ENCODE peak calls at places on chromosomes 5 and 9, in four cellular contexts. One of them, this sample, is unnamed.

GRCh38 chr5:167730656-167731055 is 560.8 kb upstream of the WWC1 start:
- DNase-seq in GM12878: no peak
- DNase-seq in HepG2: no peak
- DNase-seq in K562: no peak
- DNase-seq in this sample: no peak

GRCh38 chr5:121296357-121296756 is 555.3 kb upstream of the FTMT start:
- DNase-seq in HepG2: no peak
- DNase-seq in GM12878: no peak
- DNase-seq in K562: no peak
- DNase-seq in this sample: no peak

GRCh38 chr5:126776499-126777256 is at the start of gene LMNB1:
- DNase-seq in GM12878: peak
- DNase-seq in HepG2: peak
- DNase-seq in K562: peak
- DNase-seq in this sample: peak

GRCh38 chr5:38724301-38725030 is 121.3 kb upstream of the OSMR start:
- DNase-seq in K562: no peak
- DNase-seq in GM12878: no peak
- DNase-seq in HepG2: no peak
- DNase-seq in this sample: no peak

GRCh38 chr9:106443520-106443919 is 419.4 kb upstream of the ZNF462 start:
- DNase-seq in HepG2: no peak
- DNase-seq in GM12878: no peak
- DNase-seq in K562: no peak
- DNase-seq in this sample: no peak

GRCh38 chr5:115296130-115296997 is at the start of gene CCDC112:
- DNase-seq in GM12878: peak
- DNase-seq in HepG2: peak
- DNase-seq in K562: peak
- DNase-seq in this sample: peak

GRCh38 chr5:141870871-141871270 is 7.3 kb downstream of the PCDH1 start:
- DNase-seq in HepG2: no peak
- DNase-seq in GM12878: no peak
- DNase-seq in K562: no peak
- DNase-seq in this sample: no peak

GRCh38 chr9:14661421-14662059 is 31.7 kb downstream of the ZDHHC21 start:
- DNase-seq in K562: peak
- DNase-seq in GM12878: no peak
- DNase-seq in HepG2: peak
- DNase-seq in this sample: peak

GRCh38 chr9:35075358-35075757 is 2.9 kb upstream of the VCP start:
- DNase-seq in HepG2: no peak
- DNase-seq in GM12878: no peak
- DNase-seq in K562: no peak
- DNase-seq in this sample: no peak

GRCh38 chr9:128304971-128305288 is 17.3 kb downstream of the TRUB2 start:
- DNase-seq in GM12878: no peak
- DNase-seq in K562: no peak
- DNase-seq in HepG2: no peak
- DNase-seq in this sample: no peak

GRCh38 chr9:20941177-20941690 is 90.2 kb downstream of the HACD4 start:
- DNase-seq in K562: no peak
- DNase-seq in GM12878: peak
- DNase-seq in HepG2: peak
- DNase-seq in this sample: peak

GRCh38 chr9:123091459-123091858 is 58.0 kb downstream of the GPR21 start:
- DNase-seq in K562: no peak
- DNase-seq in GM12878: no peak
- DNase-seq in HepG2: no peak
- DNase-seq in this sample: no peak

GRCh38 chr9:112912636-112913035 is 22.0 kb upstream of the SLC46A2 start:
- DNase-seq in HepG2: no peak
- DNase-seq in GM12878: no peak
- DNase-seq in K562: no peak
- DNase-seq in this sample: no peak

GRCh38 chr5:142110046-142110531 is 1.5 kb downstream of the NDFIP1 start:
- DNase-seq in K562: peak
- DNase-seq in GM12878: peak
- DNase-seq in HepG2: peak
- DNase-seq in this sample: no peak

GRCh38 chr5:163869611-163870010 is 364.2 kb downstream of the MAT2B start:
- DNase-seq in K562: no peak
- DNase-seq in HepG2: no peak
- DNase-seq in GM12878: no peak
- DNase-seq in this sample: no peak

GRCh38 chr5:78677777-78678668 is 29.5 kb upstream of the LHFPL2 start:
- DNase-seq in HepG2: no peak
- DNase-seq in GM12878: peak
- DNase-seq in K562: peak
- DNase-seq in this sample: no peak

GRCh38 chr9:38380872-38381534 is 11.5 kb upstream of the ALDH1B1 start:
- DNase-seq in K562: peak
- DNase-seq in GM12878: no peak
- DNase-seq in HepG2: peak
- DNase-seq in this sample: no peak

GRCh38 chr5:53126514-53126913 is 17.0 kb upstream of the MOCS2 start:
- DNase-seq in K562: no peak
- DNase-seq in GM12878: no peak
- DNase-seq in HepG2: no peak
- DNase-seq in this sample: no peak

GRCh38 chr5:91194861-91195460 is 188.2 kb downstream of the ARRDC3 start:
- DNase-seq in GM12878: no peak
- DNase-seq in K562: no peak
- DNase-seq in HepG2: no peak
- DNase-seq in this sample: no peak

GRCh38 chr5:84378420-84378819 is 6.3 kb downstream of the EDIL3 start:
- DNase-seq in K562: no peak
- DNase-seq in GM12878: no peak
- DNase-seq in HepG2: no peak
- DNase-seq in this sample: no peak

GRCh38 chr5:116573279-116573616 is 1.4 kb downstream of the SEMA6A start:
- DNase-seq in HepG2: no peak
- DNase-seq in GM12878: no peak
- DNase-seq in K562: no peak
- DNase-seq in this sample: peak

GRCh38 chr9:100590481-100590880 is 12.6 kb downstream of the CAVIN4 start:
- DNase-seq in K562: no peak
- DNase-seq in GM12878: no peak
- DNase-seq in HepG2: no peak
- DNase-seq in this sample: no peak

GRCh38 chr9:129990269-129991005 is 52.6 kb downstream of the FNBP1 start:
- DNase-seq in GM12878: no peak
- DNase-seq in K562: no peak
- DNase-seq in HepG2: no peak
- DNase-seq in this sample: no peak

GRCh38 chr9:97809666-97810344 is 43.2 kb upstream of the FOXE1 start:
- DNase-seq in GM12878: no peak
- DNase-seq in K562: no peak
- DNase-seq in HepG2: no peak
- DNase-seq in this sample: no peak

GRCh38 chr9:101062686-101063085 is 34.2 kb downstream of the PLPPR1 start:
- DNase-seq in GM12878: no peak
- DNase-seq in K562: no peak
- DNase-seq in HepG2: peak
- DNase-seq in this sample: no peak

GRCh38 chr5:150297934-150298595 is 4.6 kb downstream of the ARSI start:
- DNase-seq in K562: no peak
- DNase-seq in HepG2: no peak
- DNase-seq in GM12878: no peak
- DNase-seq in this sample: no peak

GRCh38 chr5:71887680-71888079 is 168.6 kb downstream of the CARTPT start:
- DNase-seq in GM12878: peak
- DNase-seq in K562: peak
- DNase-seq in HepG2: peak
- DNase-seq in this sample: peak

GRCh38 chr5:112338681-112339337 is 80.3 kb downstream of the EPB41L4A start:
- DNase-seq in GM12878: no peak
- DNase-seq in K562: no peak
- DNase-seq in HepG2: peak
- DNase-seq in this sample: no peak

GRCh38 chr5:75306746-75307145 is 30.3 kb upstream of the HMGCR start:
- DNase-seq in K562: no peak
- DNase-seq in GM12878: no peak
- DNase-seq in HepG2: no peak
- DNase-seq in this sample: no peak

GRCh38 chr9:138010274-138010800 is 132.8 kb downstream of the CACNA1B start:
- DNase-seq in GM12878: no peak
- DNase-seq in K562: no peak
- DNase-seq in HepG2: no peak
- DNase-seq in this sample: no peak
- TF ChIP-seq TARDBP in GM12878: no peak
- TF ChIP-seq TARDBP in K562: no peak
- TF ChIP-seq TARDBP in HepG2: no peak
- TF ChIP-seq TARDBP in this sample: no peak

GRCh38 chr9:69252436-69252835 is 72.6 kb upstream of the ENTREP1 start:
- DNase-seq in GM12878: no peak
- DNase-seq in K562: no peak
- DNase-seq in HepG2: no peak
- DNase-seq in this sample: no peak

GRCh38 chr9:69250681-69251080 is 74.3 kb upstream of the ENTREP1 start:
- DNase-seq in K562: no peak
- DNase-seq in HepG2: no peak
- DNase-seq in GM12878: no peak
- DNase-seq in this sample: no peak

GRCh38 chr9:69255591-69255990 is 69.4 kb upstream of the ENTREP1 start:
- DNase-seq in HepG2: no peak
- DNase-seq in K562: no peak
- DNase-seq in GM12878: no peak
- DNase-seq in this sample: no peak

GRCh38 chr9:69253057-69253456 is 72.0 kb upstream of the ENTREP1 start:
- DNase-seq in GM12878: no peak
- DNase-seq in HepG2: no peak
- DNase-seq in K562: no peak
- DNase-seq in this sample: no peak

GRCh38 chr9:69254223-69254622 is 70.8 kb upstream of the ENTREP1 start:
- DNase-seq in GM12878: no peak
- DNase-seq in K562: no peak
- DNase-seq in HepG2: no peak
- DNase-seq in this sample: no peak
- TF ChIP-seq TARDBP in GM12878: no peak
- TF ChIP-seq TARDBP in K562: no peak
- TF ChIP-seq TARDBP in HepG2: no peak
- TF ChIP-seq TARDBP in this sample: no peak

GRCh38 chr5:73706963-73707362 is 81.0 kb downstream of the ARHGEF28 start:
- DNase-seq in HepG2: no peak
- DNase-seq in K562: no peak
- DNase-seq in GM12878: no peak
- DNase-seq in this sample: no peak

GRCh38 chr5:73705364-73705763 is 79.4 kb downstream of the ARHGEF28 start:
- DNase-seq in K562: no peak
- DNase-seq in HepG2: no peak
- DNase-seq in GM12878: no peak
- DNase-seq in this sample: no peak

DNA sequence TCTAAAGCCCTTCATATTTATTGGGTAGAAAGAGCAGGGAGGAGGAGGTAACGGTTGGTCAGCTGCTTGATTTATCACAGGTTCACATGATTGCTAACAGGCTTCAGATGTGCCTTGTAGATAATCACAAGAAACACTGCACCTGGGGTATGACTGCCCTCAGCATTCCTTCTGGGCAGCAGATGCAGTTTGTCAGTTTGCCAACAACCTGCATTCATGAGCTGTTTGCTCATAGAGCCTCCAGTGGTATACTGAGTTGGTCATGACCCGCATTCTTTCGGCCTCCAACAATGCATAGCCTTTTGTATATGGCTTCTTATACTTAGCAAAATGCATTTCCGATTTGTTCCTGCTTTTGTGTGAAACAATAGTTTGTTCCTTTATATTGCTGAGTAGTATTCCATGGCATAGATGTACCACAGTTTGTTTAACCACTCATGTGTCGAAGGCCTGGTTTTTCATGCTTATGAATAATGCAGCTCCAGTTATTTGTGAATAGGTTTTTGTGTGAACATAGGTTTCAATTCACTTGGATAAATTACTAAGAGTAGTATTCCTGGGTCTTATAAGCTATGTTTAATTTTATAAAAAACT is 83.6 kb downstream of the ARHGEF28 start:
- DNase-seq in GM12878: no peak
- DNase-seq in HepG2: peak
- DNase-seq in K562: no peak
- DNase-seq in this sample: no peak
- TF ChIP-seq TARDBP in GM12878: no peak
- TF ChIP-seq TARDBP in HepG2: no peak
- TF ChIP-seq TARDBP in K562: no peak
- TF ChIP-seq TARDBP in this sample: no peak

GRCh38 chr5:32519508-32519907 is 65.8 kb upstream of the SUB1 start:
- DNase-seq in HepG2: no peak
- DNase-seq in GM12878: no peak
- DNase-seq in K562: no peak
- DNase-seq in this sample: no peak
- TF ChIP-seq TARDBP in HepG2: no peak
- TF ChIP-seq TARDBP in GM12878: no peak
- TF ChIP-seq TARDBP in K562: no peak
- TF ChIP-seq TARDBP in this sample: no peak

GRCh38 chr9:133680250-133680975 is 44.2 kb downstream of the DBH start:
- DNase-seq in GM12878: no peak
- DNase-seq in K562: no peak
- DNase-seq in HepG2: no peak
- DNase-seq in this sample: no peak

GRCh38 chr9:133679466-133680051 is 43.4 kb downstream of the DBH start:
- DNase-seq in GM12878: no peak
- DNase-seq in K562: no peak
- DNase-seq in HepG2: no peak
- DNase-seq in this sample: no peak

GRCh38 chr9:133676450-133676849 is 40.3 kb downstream of the DBH start:
- DNase-seq in HepG2: no peak
- DNase-seq in GM12878: no peak
- DNase-seq in K562: no peak
- DNase-seq in this sample: no peak

GRCh38 chr9:133679056-133679455 is 42.9 kb downstream of the DBH start:
- DNase-seq in K562: no peak
- DNase-seq in HepG2: no peak
- DNase-seq in GM12878: no peak
- DNase-seq in this sample: no peak

GRCh38 chr9:133677126-133678010 is 41.2 kb downstream of the DBH start:
- DNase-seq in K562: no peak
- DNase-seq in GM12878: no peak
- DNase-seq in HepG2: no peak
- DNase-seq in this sample: no peak
- TF ChIP-seq TARDBP in K562: no peak
- TF ChIP-seq TARDBP in GM12878: no peak
- TF ChIP-seq TARDBP in HepG2: no peak
- TF ChIP-seq TARDBP in this sample: no peak

GRCh38 chr9:9912459-9912858 is 700.3 kb downstream of the PTPRD start:
- DNase-seq in K562: no peak
- DNase-seq in GM12878: no peak
- DNase-seq in HepG2: no peak
- DNase-seq in this sample: no peak
- TF ChIP-seq TARDBP in K562: no peak
- TF ChIP-seq TARDBP in GM12878: no peak
- TF ChIP-seq TARDBP in HepG2: no peak
- TF ChIP-seq TARDBP in this sample: no peak

This sample was measured in HEK293T.